ENCODE peak calls at places on chromosomes 5 and 9, in four cellular contexts. One of them, this sample, is unnamed.

GRCh38 chr5:151075698-151076331 is 5.0 kb downstream of the TNIP1 start:
- DNase-seq in epithelial cell of esophagus: peak
- DNase-seq in AG04450: no peak
- DNase-seq in MCF 10A: peak
- DNase-seq in this sample: peak

GRCh38 chr5:58074717-58075116 is 385.2 kb downstream of the PLK2 start:
- DNase-seq in epithelial cell of esophagus: no peak
- DNase-seq in AG04450: no peak
- DNase-seq in MCF 10A: no peak
- DNase-seq in this sample: no peak

GRCh38 chr9:34486572-34486971 is 28.0 kb downstream of the DNAI1 start:
- DNase-seq in epithelial cell of esophagus: no peak
- DNase-seq in AG04450: no peak
- DNase-seq in MCF 10A: no peak
- DNase-seq in this sample: no peak

GRCh38 chr9:89325733-89326132 is 7.4 kb downstream of the SECISBP2 start:
- DNase-seq in epithelial cell of esophagus: no peak
- DNase-seq in AG04450: no peak
- DNase-seq in MCF 10A: no peak
- DNase-seq in this sample: no peak

GRCh38 chr5:108102463-108102862 is 279.4 kb downstream of the FBXL17 start:
- DNase-seq in epithelial cell of esophagus: no peak
- DNase-seq in AG04450: no peak
- DNase-seq in MCF 10A: no peak
- DNase-seq in this sample: peak

GRCh38 chr5:110768138-110768845 is 29.5 kb downstream of the SLC25A46 start:
- DNase-seq in epithelial cell of esophagus: peak
- DNase-seq in AG04450: no peak
- DNase-seq in MCF 10A: no peak
- DNase-seq in this sample: no peak

GRCh38 chr5:54305737-54306136 is 4.6 kb downstream of the ARL15 start:
- DNase-seq in epithelial cell of esophagus: no peak
- DNase-seq in AG04450: no peak
- DNase-seq in MCF 10A: no peak
- DNase-seq in this sample: no peak

GRCh38 chr9:123070210-123070609 is 36.7 kb downstream of the GPR21 start:
- DNase-seq in epithelial cell of esophagus: peak
- DNase-seq in AG04450: no peak
- DNase-seq in MCF 10A: no peak
- DNase-seq in this sample: no peak

GRCh38 chr5:181211208-181211607 is 6.2 kb upstream of the TRIM7 start:
- DNase-seq in epithelial cell of esophagus: no peak
- DNase-seq in AG04450: no peak
- DNase-seq in MCF 10A: no peak
- DNase-seq in this sample: no peak

GRCh38 chr5:172418847-172419810 is 35.2 kb downstream of the SH3PXD2B start:
- DNase-seq in epithelial cell of esophagus: peak
- DNase-seq in AG04450: no peak
- DNase-seq in MCF 10A: peak
- DNase-seq in this sample: no peak

GRCh38 chr9:127417130-127418036 is 6.8 kb upstream of the ZNF79 start:
- DNase-seq in epithelial cell of esophagus: peak
- DNase-seq in AG04450: no peak
- DNase-seq in MCF 10A: peak
- DNase-seq in this sample: no peak

GRCh38 chr5:158770506-158770905 is 329.2 kb downstream of the EBF1 start:
- DNase-seq in epithelial cell of esophagus: peak
- DNase-seq in AG04450: no peak
- DNase-seq in MCF 10A: peak
- DNase-seq in this sample: peak

GRCh38 chr9:121945849-121946248 is 147.3 kb downstream of the TTLL11 start:
- DNase-seq in epithelial cell of esophagus: peak
- DNase-seq in AG04450: no peak
- DNase-seq in MCF 10A: peak
- DNase-seq in this sample: no peak

GRCh38 chr9:100919526-100919925 is 109.0 kb upstream of the PLPPR1 start:
- DNase-seq in epithelial cell of esophagus: no peak
- DNase-seq in AG04450: no peak
- DNase-seq in MCF 10A: no peak
- DNase-seq in this sample: no peak

GRCh38 chr9:104905931-104906330 is 22.0 kb downstream of the ABCA1 start:
- DNase-seq in epithelial cell of esophagus: no peak
- DNase-seq in AG04450: no peak
- DNase-seq in MCF 10A: no peak
- DNase-seq in this sample: no peak

GRCh38 chr5:133952729-133953567 is 15.5 kb downstream of the C5orf15 start:
- DNase-seq in epithelial cell of esophagus: peak
- DNase-seq in AG04450: peak
- DNase-seq in MCF 10A: peak
- DNase-seq in this sample: no peak

GRCh38 chr9:125258832-125259534 is 2.6 kb upstream of the GAPVD1 start:
- DNase-seq in epithelial cell of esophagus: no peak
- DNase-seq in AG04450: no peak
- DNase-seq in MCF 10A: no peak
- DNase-seq in this sample: no peak

GRCh38 chr5:173835662-173836061 is 52.5 kb upstream of the CPEB4 start:
- DNase-seq in epithelial cell of esophagus: peak
- DNase-seq in AG04450: no peak
- DNase-seq in MCF 10A: no peak
- DNase-seq in this sample: no peak

GRCh38 chr5:129392681-129393080 is 67.4 kb upstream of the ADAMTS19 start:
- DNase-seq in epithelial cell of esophagus: no peak
- DNase-seq in AG04450: no peak
- DNase-seq in MCF 10A: no peak
- DNase-seq in this sample: no peak

GRCh38 chr9:116543731-116544400 is 143.2 kb upstream of the TRIM32 start:
- DNase-seq in epithelial cell of esophagus: no peak
- DNase-seq in AG04450: no peak
- DNase-seq in MCF 10A: no peak
- DNase-seq in this sample: no peak

GRCh38 chr9:131334568-131335105 is 45.1 kb downstream of the PLPP7 start:
- DNase-seq in epithelial cell of esophagus: no peak
- DNase-seq in AG04450: peak
- DNase-seq in MCF 10A: no peak
- DNase-seq in this sample: no peak

GRCh38 chr5:94524841-94525697 is 93.3 kb downstream of the KIAA0825 start:
- DNase-seq in epithelial cell of esophagus: peak
- DNase-seq in AG04450: no peak
- DNase-seq in MCF 10A: peak
- DNase-seq in this sample: peak

GRCh38 chr9:131545003-131545785 is at the start of gene PRRT1B:
- DNase-seq in epithelial cell of esophagus: no peak
- DNase-seq in AG04450: no peak
- DNase-seq in MCF 10A: no peak
- DNase-seq in this sample: peak

GRCh38 chr5:78887384-78888118 is 97.6 kb downstream of the ARSB start:
- DNase-seq in epithelial cell of esophagus: no peak
- DNase-seq in AG04450: no peak
- DNase-seq in MCF 10A: no peak
- DNase-seq in this sample: no peak
- TF ChIP-seq CTCF in epithelial cell of esophagus: no peak
- TF ChIP-seq CTCF in AG04450: no peak
- TF ChIP-seq CTCF in MCF 10A: no peak
- TF ChIP-seq CTCF in this sample: no peak

GRCh38 chr9:133960568-133961129 is 31.5 kb downstream of the VAV2 start:
- DNase-seq in epithelial cell of esophagus: peak
- DNase-seq in AG04450: no peak
- DNase-seq in MCF 10A: no peak
- DNase-seq in this sample: no peak
- TF ChIP-seq CTCF in epithelial cell of esophagus: peak
- TF ChIP-seq CTCF in AG04450: no peak
- TF ChIP-seq CTCF in MCF 10A: no peak
- TF ChIP-seq CTCF in this sample: no peak

DNA sequence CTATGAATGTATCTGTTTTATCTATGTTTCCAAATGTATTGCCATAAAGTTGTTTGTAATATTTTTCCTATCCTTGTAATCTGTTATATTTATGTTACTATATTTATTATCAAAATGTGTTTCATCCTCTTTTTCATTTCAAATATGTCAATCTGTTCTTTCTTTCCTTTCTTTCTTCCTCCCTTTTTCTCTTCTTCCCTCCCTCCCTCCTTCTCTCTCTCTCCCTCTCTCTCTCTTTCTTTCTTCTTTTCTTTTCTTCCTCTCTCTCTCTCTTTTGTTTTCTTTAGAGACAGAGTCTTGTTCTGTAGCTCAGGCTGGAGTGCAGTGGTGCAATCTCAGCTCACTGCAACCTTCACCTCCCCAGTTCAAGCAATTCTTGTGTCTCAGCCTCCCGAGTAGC is 91.3 kb downstream of the GTF3C4 start:
- DNase-seq in epithelial cell of esophagus: no peak
- DNase-seq in AG04450: no peak
- DNase-seq in MCF 10A: no peak
- DNase-seq in this sample: no peak
- TF ChIP-seq CTCF in epithelial cell of esophagus: no peak
- TF ChIP-seq CTCF in AG04450: no peak
- TF ChIP-seq CTCF in MCF 10A: no peak
- TF ChIP-seq CTCF in this sample: no peak

DNA sequence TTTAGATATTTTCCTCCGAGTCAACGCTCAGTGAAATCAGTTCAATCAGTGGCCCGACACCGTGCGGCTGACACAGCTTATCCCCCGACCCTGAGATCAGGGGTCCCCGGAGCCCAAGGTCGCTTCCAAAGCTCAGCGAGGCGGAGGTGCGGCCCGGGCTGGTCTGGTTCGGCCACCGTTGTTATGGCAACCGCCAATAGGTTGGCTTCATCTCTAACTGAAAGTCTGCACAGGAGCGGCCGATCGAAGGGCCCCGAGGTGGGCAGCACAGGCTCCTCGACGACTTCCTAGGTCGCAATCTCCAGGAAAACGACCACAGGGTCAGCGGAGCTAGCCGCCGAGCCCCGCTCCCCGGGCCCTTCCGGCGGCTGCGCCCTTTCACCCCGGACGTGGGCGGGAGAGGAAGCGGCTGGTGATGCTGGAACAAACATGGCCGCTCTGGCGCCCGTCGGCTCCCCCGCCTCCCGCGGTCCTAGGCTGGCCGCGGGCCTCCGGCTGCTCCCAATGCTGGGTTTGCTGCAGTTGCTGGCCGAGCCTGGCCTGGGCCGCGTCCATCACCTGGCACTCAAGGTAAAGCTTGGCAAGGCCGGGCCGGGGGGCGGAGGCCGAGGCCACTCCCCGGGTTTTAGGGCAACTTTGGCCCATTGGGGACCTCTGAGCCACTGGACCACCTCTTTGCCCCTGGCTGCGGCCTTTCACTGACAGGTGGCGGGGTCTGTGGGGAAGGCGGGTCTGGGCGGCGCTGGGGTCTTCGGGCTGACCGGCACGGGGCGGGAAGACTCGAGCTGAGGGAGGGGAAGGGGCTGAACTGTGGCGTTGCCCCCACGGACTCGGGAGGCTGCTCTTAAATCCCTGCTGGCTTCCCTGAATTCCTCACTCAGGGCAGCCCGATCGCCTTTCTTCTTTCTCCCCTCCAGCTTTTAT is at the start of gene GPR107:
- DNase-seq in epithelial cell of esophagus: peak
- DNase-seq in AG04450: no peak
- DNase-seq in MCF 10A: peak
- DNase-seq in this sample: peak
- TF ChIP-seq CTCF in epithelial cell of esophagus: no peak
- TF ChIP-seq CTCF in AG04450: no peak
- TF ChIP-seq CTCF in MCF 10A: no peak
- TF ChIP-seq CTCF in this sample: no peak

This sample was measured in Calu3.